ENCODE peak calls at places on chromosome 19, in six cellular contexts. One of them, this sample, is unnamed.

GRCh38 chr19:7862413-7862951 is 11.7 kb downstream of the PRR36 start:
- DNase-seq in fibroblast of lung: peak
- DNase-seq in AG04449: no peak
- DNase-seq in ascending aorta: no peak
- DNase-seq in DND-41: peak
- DNase-seq in lung: peak
- DNase-seq in this sample: no peak

GRCh38 chr19:39474139-39474620 is 6.5 kb upstream of the TIMM50 start:
- DNase-seq in fibroblast of lung: peak
- DNase-seq in AG04449: no peak
- DNase-seq in ascending aorta: no peak
- DNase-seq in DND-41: peak
- DNase-seq in lung: peak
- DNase-seq in this sample: peak

GRCh38 chr19:31598730-31599238 is 249.5 kb upstream of the TSHZ3 start:
- DNase-seq in fibroblast of lung: no peak
- DNase-seq in AG04449: no peak
- DNase-seq in ascending aorta: no peak
- DNase-seq in DND-41: no peak
- DNase-seq in lung: no peak
- DNase-seq in this sample: no peak

GRCh38 chr19:46717034-46717715 is at the start of gene PRKD2:
- DNase-seq in fibroblast of lung: peak
- DNase-seq in AG04449: no peak
- DNase-seq in ascending aorta: peak
- DNase-seq in DND-41: peak
- DNase-seq in lung: peak
- DNase-seq in this sample: peak

GRCh38 chr19:6424190-6424938 is at the start of gene KHSRP:
- DNase-seq in fibroblast of lung: no peak
- DNase-seq in AG04449: no peak
- DNase-seq in ascending aorta: no peak
- DNase-seq in DND-41: peak
- DNase-seq in lung: no peak
- DNase-seq in this sample: no peak

GRCh38 chr19:6947745-6948144 is 60.4 kb downstream of the ADGRE1 start:
- DNase-seq in fibroblast of lung: peak
- DNase-seq in AG04449: no peak
- DNase-seq in ascending aorta: peak
- DNase-seq in DND-41: no peak
- DNase-seq in lung: no peak
- DNase-seq in this sample: peak

GRCh38 chr19:30105316-30105715 is 163.3 kb downstream of the URI1 start:
- DNase-seq in fibroblast of lung: no peak
- DNase-seq in AG04449: no peak
- DNase-seq in ascending aorta: no peak
- DNase-seq in DND-41: no peak
- DNase-seq in lung: no peak
- DNase-seq in this sample: no peak

GRCh38 chr19:54418030-54418929 is 3.0 kb downstream of the TTYH1 start:
- DNase-seq in fibroblast of lung: peak
- DNase-seq in AG04449: no peak
- DNase-seq in ascending aorta: no peak
- DNase-seq in DND-41: no peak
- DNase-seq in lung: no peak
- DNase-seq in this sample: peak

GRCh38 chr19:50022823-50023222 is 2.3 kb downstream of the VRK3 start:
- DNase-seq in fibroblast of lung: no peak
- DNase-seq in AG04449: no peak
- DNase-seq in ascending aorta: no peak
- DNase-seq in DND-41: no peak
- DNase-seq in lung: no peak
- DNase-seq in this sample: no peak

GRCh38 chr19:31513841-31514240 is 164.6 kb upstream of the TSHZ3 start:
- DNase-seq in fibroblast of lung: no peak
- DNase-seq in AG04449: no peak
- DNase-seq in ascending aorta: no peak
- DNase-seq in DND-41: no peak
- DNase-seq in lung: no peak
- DNase-seq in this sample: no peak

GRCh38 chr19:38389101-38389925 is 816 bp downstream of the SPRED3 start:
- DNase-seq in fibroblast of lung: peak
- DNase-seq in AG04449: no peak
- DNase-seq in ascending aorta: no peak
- DNase-seq in DND-41: no peak
- DNase-seq in lung: no peak
- DNase-seq in this sample: peak

GRCh38 chr19:51341066-51341465 is 873 bp downstream of the VSIG10L start:
- DNase-seq in fibroblast of lung: no peak
- DNase-seq in AG04449: no peak
- DNase-seq in ascending aorta: no peak
- DNase-seq in DND-41: no peak
- DNase-seq in lung: no peak
- DNase-seq in this sample: no peak
- H3K4me3 ChIP-seq in fibroblast of lung: no peak
- H3K4me3 ChIP-seq in AG04449: no peak
- H3K4me3 ChIP-seq in ascending aorta: no peak
- H3K4me3 ChIP-seq in DND-41: no peak
- H3K4me3 ChIP-seq in lung: no peak
- H3K4me3 ChIP-seq in this sample: no peak

DNA sequence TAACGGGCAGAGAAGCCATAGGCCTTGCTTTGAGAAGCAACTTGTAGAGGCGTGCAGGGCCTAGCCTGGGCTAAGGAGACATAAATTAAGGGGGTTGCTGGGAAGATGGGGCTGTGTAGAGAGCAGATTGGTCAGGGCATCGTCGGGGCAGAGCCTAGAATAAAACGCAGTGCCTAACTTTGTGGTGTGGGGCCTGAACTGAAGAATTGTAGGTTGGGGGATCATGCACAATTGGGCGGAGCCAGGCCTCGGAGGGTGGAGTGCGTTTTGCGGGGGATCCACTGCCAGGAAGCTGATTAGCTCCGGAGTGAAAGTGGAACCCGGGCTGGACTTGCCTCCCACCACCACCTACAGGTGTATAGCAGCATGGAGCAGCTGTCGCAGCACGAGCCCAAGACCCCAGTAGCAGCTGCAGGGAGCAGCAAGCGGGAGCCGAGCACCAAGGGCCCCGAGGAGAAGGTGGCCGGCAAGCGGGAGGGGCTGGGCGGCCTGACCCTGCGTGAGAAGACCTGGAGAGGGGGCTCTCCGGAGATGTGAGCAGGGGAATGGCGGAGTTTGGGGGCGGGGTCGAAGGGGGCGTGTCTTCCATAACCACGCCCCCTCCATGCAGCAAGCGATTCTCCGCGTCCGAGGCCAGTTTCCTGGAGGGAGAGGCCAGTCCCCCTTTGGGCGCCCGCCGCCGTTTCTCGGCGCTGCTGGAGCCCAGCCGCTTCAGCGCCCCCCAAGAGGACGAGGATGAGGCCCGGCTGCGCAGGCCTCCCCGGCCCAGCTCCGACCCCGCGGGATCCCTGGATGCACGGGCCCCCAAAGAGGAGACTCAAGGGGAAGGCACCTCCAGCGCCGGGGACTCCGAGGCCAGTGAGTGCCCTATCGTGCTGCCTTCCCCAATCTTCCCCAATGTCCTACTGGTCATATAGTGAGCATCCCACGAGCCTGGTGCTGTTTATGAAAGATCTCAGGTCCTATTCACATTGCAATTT is 13.8 kb downstream of the DNASE2 start:
- DNase-seq in fibroblast of lung: peak
- DNase-seq in AG04449: no peak
- DNase-seq in ascending aorta: no peak
- DNase-seq in DND-41: peak
- DNase-seq in lung: no peak
- DNase-seq in this sample: no peak
- TF ChIP-seq CTCF in fibroblast of lung: no peak
- TF ChIP-seq CTCF in AG04449: no peak
- TF ChIP-seq CTCF in ascending aorta: no peak
- TF ChIP-seq CTCF in DND-41: peak
- TF ChIP-seq CTCF in lung: no peak
- TF ChIP-seq CTCF in this sample: no peak

DNA sequence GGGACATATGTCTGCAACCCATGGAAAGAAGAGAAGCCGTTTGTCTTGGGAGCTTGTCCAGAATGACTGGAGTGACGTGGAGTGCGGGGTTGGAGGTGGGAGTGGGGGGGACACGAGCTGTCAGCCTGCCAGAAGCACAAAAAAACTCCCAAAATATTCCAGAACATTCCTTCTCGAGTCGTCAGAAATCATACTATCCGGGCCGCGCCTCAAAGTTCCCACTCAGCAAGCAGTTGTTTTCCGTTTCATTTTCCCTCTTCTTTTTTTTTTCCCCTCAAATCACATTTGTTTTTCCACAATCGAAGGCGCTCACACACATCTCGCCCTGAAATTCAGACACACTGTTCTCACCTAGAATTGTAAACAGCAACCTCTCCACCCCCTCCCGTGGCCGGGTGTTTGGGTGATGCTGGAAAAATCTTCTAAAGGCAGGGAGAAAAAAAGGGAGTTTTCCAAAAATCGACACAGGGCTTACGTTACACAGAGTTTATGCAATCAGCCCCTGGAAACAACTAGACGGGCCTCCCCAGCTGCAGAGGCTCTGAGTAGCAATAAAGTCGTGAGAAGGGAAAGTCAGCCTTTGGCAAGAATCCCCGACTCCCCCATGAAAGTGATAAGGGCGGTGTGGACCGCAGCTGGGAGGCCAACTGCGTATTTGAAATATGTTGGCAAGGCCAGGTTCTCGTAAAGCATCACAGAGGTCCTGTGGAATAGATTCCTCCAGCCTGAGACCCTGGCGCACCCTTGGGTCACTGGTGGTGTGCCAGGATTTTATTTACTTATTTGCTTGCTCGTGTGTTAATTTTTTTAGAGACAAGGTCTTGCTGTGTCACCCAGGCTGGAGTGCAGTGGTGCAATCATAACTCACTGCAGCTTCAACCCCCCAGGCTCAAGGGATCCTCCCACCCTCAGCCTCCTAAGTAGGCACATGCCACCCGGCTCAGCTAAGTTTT is 31.2 kb upstream of the KLF2 start:
- DNase-seq in fibroblast of lung: peak
- DNase-seq in AG04449: peak
- DNase-seq in ascending aorta: peak
- DNase-seq in DND-41: no peak
- DNase-seq in lung: peak
- DNase-seq in this sample: peak
- H3K4me3 ChIP-seq in fibroblast of lung: peak
- H3K4me3 ChIP-seq in AG04449: peak
- H3K4me3 ChIP-seq in ascending aorta: peak
- H3K4me3 ChIP-seq in DND-41: no peak
- H3K4me3 ChIP-seq in lung: no peak
- H3K4me3 ChIP-seq in this sample: peak

DNA sequence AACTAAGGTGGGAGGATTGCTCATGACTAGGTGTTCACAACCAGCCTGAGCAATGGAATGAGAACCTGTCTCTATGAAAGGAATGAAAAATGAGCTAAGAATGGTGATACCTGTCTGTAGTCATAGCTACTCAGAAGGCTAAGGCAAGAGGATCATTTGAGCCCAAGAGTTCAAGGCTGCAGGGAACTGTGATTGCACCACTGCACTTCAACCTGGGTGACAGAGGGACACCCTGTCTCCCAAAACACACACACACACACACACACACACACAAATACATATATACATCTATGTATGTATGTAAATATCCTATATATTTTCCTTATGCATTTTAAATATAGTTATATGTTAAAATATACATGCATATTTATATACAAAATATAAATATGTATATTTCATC is 7.4 kb upstream of the ZNF433 start:
- DNase-seq in fibroblast of lung: no peak
- DNase-seq in AG04449: no peak
- DNase-seq in ascending aorta: no peak
- DNase-seq in DND-41: no peak
- DNase-seq in lung: no peak
- DNase-seq in this sample: no peak
- TF ChIP-seq CTCF in fibroblast of lung: no peak
- TF ChIP-seq CTCF in AG04449: no peak
- TF ChIP-seq CTCF in ascending aorta: no peak
- TF ChIP-seq CTCF in DND-41: no peak
- TF ChIP-seq CTCF in lung: no peak
- TF ChIP-seq CTCF in this sample: no peak

GRCh38 chr19:18431351-18432197 is 6.4 kb downstream of the ISYNA1 start:
- DNase-seq in fibroblast of lung: no peak
- DNase-seq in AG04449: no peak
- DNase-seq in ascending aorta: no peak
- DNase-seq in DND-41: no peak
- DNase-seq in lung: no peak
- DNase-seq in this sample: no peak
- H3K4me3 ChIP-seq in fibroblast of lung: no peak
- H3K4me3 ChIP-seq in AG04449: no peak
- H3K4me3 ChIP-seq in ascending aorta: no peak
- H3K4me3 ChIP-seq in DND-41: no peak
- H3K4me3 ChIP-seq in lung: no peak
- H3K4me3 ChIP-seq in this sample: no peak